ENCODE peak calls at places on chromosomes 7 and 10, in eight cellular contexts. Q is body of pancreas, A is cardiac muscle cell, B is psoas muscle, N is fibroblast of the aortic adventitia, J is HFF-Myc, Z is neural progenitor cell, L is colonic mucosa. K is an unnamed sample.

GRCh38 chr7:101494602-101495329 is 132.1 kb downstream of the COL26A1 start:
- DNase-seq in Q (no peak), A (no peak), B (no peak), N (no peak), J (no peak), Z (peak), L (no peak), K (peak)

GRCh38 chr10:30454744-30455498 is 20.9 kb downstream of the MAP3K8 start:
- DNase-seq in Q (no peak), A (no peak), B (no peak), N (peak), J (no peak), Z (no peak), L (peak), K (no peak)

GRCh38 chr7:114900127-114900526 is 21.8 kb upstream of the MDFIC start:
- DNase-seq in Q (no peak), A (no peak), B (no peak), N (no peak), J (no peak), Z (no peak), L (no peak), K (no peak)

GRCh38 chr7:98815313-98815712 is 54.5 kb downstream of the TMEM130 start:
- DNase-seq in Q (no peak), A (no peak), B (no peak), N (no peak), J (no peak), Z (no peak), L (no peak), K (no peak)

GRCh38 chr7:33903770-33904679 is 1.3 kb upstream of the BMPER start:
- DNase-seq in Q (peak), A (peak), B (peak), N (peak), J (no peak), Z (peak), L (peak), K (peak)

GRCh38 chr7:155052982-155053381 is 17.1 kb upstream of the HTR5A start:
- DNase-seq in Q (no peak), A (no peak), B (no peak), N (no peak), J (no peak), Z (no peak), L (no peak), K (no peak)

GRCh38 chr10:45181483-45181882 is 133.9 kb downstream of the OR13A1 start:
- DNase-seq in Q (no peak), A (no peak), B (peak), N (peak), J (no peak), Z (no peak), L (peak), K (no peak)

GRCh38 chr10:100912013-100912608 is 652 bp upstream of the SLF2 start:
- DNase-seq in Q (no peak), A (no peak), B (no peak), N (peak), J (no peak), Z (no peak), L (no peak), K (no peak)

GRCh38 chr10:127150136-127150535 is 46.3 kb downstream of the INSYN2A start:
- DNase-seq in Q (no peak), A (no peak), B (no peak), N (peak), J (no peak), Z (no peak), L (no peak), K (no peak)

GRCh38 chr7:55185941-55186609 is 167.3 kb downstream of the EGFR start:
- DNase-seq in Q (no peak), A (no peak), B (peak), N (peak), J (peak), Z (no peak), L (no peak), K (no peak)

GRCh38 chr10:125451319-125451718 is 231.6 kb downstream of the TEX36 start:
- DNase-seq in Q (no peak), A (no peak), B (no peak), N (no peak), J (no peak), Z (no peak), L (no peak), K (no peak)

GRCh38 chr10:99930731-99931550 is 78.8 kb downstream of the DNMBP start:
- DNase-seq in Q (peak), A (no peak), B (no peak), N (no peak), J (no peak), Z (no peak), L (peak), K (peak)

GRCh38 chr10:133336131-133337078 is at the start of gene CALY:
- DNase-seq in Q (peak), A (peak), B (peak), N (no peak), J (no peak), Z (peak), L (no peak), K (peak)

GRCh38 chr10:99775850-99776249 is 6.6 kb upstream of the ABCC2 start:
- DNase-seq in Q (no peak), A (no peak), B (no peak), N (peak), J (no peak), Z (no peak), L (no peak), K (no peak)

GRCh38 chr10:46255696-46256355 is 31.0 kb upstream of the ANTXRL start:
- DNase-seq in Q (peak), A (peak), B (peak), N (peak), J (no peak), Z (peak), L (peak), K (peak)

GRCh38 chr10:31742255-31742654 is 186.4 kb downstream of the ARHGAP12 start:
- DNase-seq in Q (no peak), A (no peak), B (no peak), N (no peak), J (no peak), Z (no peak), L (no peak), K (no peak)

GRCh38 chr7:27101906-27102577 is 441 bp downstream of the HOXA2 start:
- DNase-seq in Q (no peak), A (no peak), B (no peak), N (no peak), J (no peak), Z (peak), L (peak), K (peak)

GRCh38 chr10:24723386-24723787 is 300 bp downstream of the ARHGAP21 start:
- DNase-seq in Q (peak), A (no peak), B (peak), N (no peak), J (no peak), Z (peak), L (peak), K (no peak)

GRCh38 chr7:83155996-83156395 is 6.7 kb downstream of the PCLO start:
- DNase-seq in Q (no peak), A (no peak), B (no peak), N (no peak), J (no peak), Z (no peak), L (no peak), K (no peak)

GRCh38 chr10:11874568-11875182 is 51.5 kb downstream of the PROSER2 start:
- DNase-seq in Q (peak), A (peak), B (no peak), N (peak), J (no peak), Z (peak), L (peak), K (peak)

GRCh38 chr10:53025172-53025651 is 252.6 kb upstream of the MBL2 start:
- DNase-seq in Q (no peak), A (peak), B (no peak), N (peak), J (no peak), Z (no peak), L (no peak), K (no peak)

GRCh38 chr10:102119417-102120141 is 589 bp downstream of the LDB1 start:
- DNase-seq in Q (peak), A (peak), B (peak), N (peak), J (no peak), Z (peak), L (peak), K (peak)

GRCh38 chr7:119664601-119665000 is 608.4 kb upstream of the KCND2 start:
- DNase-seq in Q (no peak), A (no peak), B (no peak), N (peak), J (no peak), Z (no peak), L (no peak), K (no peak)

GRCh38 chr10:126904807-126905686 is at the start of gene DOCK1:
- DNase-seq in Q (peak), A (peak), B (peak), N (peak), J (no peak), Z (peak), L (peak), K (peak)

GRCh38 chr10:121593676-121594075 is 4.6 kb downstream of the FGFR2 start:
- DNase-seq in Q (no peak), A (no peak), B (no peak), N (no peak), J (no peak), Z (no peak), L (no peak), K (no peak)
- H3K4me3 ChIP-seq in Q (no peak), A (no peak), B (no peak), N (no peak), J (no peak), Z (no peak), L (no peak), K (peak)

GRCh38 chr10:124020871-124021823 is 72.3 kb downstream of the CHST15 start:
- DNase-seq in Q (no peak), A (no peak), B (no peak), N (no peak), J (no peak), Z (no peak), L (no peak), K (peak)
- H3K4me3 ChIP-seq in Q (no peak), A (no peak), B (no peak), N (no peak), J (no peak), Z (peak), L (no peak), K (no peak)

GRCh38 chr10:5546891-5547683 is 22.3 kb downstream of the CALML3 start:
- DNase-seq in Q (peak), A (no peak), B (peak), N (peak), J (no peak), Z (no peak), L (peak), K (peak)
- H3K4me3 ChIP-seq in Q (no peak), A (no peak), B (peak), N (no peak), J (no peak), Z (no peak), L (no peak), K (no peak)

DNA sequence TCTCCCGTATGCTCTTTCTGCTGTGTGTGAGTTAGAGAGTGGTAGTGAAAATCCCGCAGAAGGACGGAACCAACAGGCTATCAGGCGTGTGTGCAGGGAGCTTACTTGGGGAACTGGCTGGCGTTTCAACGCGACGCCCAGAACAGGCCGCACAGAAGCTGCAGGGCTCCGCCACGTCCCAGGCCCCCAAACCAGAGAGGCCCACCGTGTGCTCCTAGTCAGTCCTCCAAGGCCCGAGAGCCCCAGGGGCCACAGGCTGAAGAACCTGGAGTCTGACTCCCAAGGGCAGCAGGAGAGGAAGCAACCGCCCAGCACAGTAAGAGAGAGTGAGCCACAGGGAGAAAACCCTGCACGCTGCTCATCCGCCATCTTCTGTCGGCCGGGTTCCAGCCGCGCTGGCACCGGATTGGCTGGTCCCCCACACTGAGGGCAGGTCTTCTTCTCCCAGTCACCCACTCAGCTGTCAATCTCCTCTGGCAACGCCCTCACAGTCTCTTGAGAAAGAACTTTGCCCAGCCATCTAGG is 730.6 kb upstream of the VSTM2A start:
- DNase-seq in Q (no peak), A (no peak), B (no peak), N (no peak), J (no peak), Z (no peak), L (no peak), K (no peak)
- H3K4me3 ChIP-seq in Q (no peak), A (no peak), B (no peak), N (no peak), J (no peak), Z (no peak), L (no peak), K (no peak)

DNA sequence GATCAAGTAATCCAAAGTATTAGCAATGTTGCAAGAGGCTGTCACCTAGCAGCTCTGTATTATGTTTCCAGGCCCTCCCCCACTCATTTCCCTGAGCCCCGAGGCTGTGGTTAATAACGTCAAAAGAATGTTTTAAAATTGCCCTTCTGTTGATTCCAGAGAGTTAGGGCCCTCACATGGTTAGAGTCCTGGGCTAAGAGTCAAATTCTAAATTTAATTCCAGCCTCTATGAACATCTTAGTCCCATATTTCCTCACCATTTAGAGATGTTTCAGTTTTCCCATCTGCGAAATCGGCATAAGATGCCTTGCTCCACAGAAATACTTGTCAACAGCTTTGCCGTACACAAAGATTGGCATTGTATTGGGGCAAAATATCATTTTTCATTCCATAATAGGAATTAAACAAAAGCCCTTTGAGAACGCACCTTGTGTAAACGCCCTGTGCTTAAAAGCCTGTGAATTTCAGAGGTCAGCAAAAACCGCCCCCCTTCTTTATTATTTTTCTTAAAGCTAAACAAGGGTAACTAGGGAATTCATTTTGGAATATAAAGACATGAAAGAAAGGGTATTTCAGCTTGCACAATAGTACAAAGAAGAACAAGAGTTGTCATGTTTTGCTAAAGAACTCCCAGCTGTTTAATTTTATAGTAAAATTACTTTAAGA is 135.8 kb downstream of the ARID5B start:
- DNase-seq in Q (no peak), A (no peak), B (no peak), N (peak), J (peak), Z (no peak), L (no peak), K (no peak)
- H3K4me3 ChIP-seq in Q (no peak), A (no peak), B (no peak), N (no peak), J (no peak), Z (no peak), L (no peak), K (peak)

GRCh38 chr10:116740971-116741370 is 1.4 kb downstream of the HSPA12A start:
- DNase-seq in Q (no peak), A (no peak), B (no peak), N (no peak), J (no peak), Z (peak), L (no peak), K (no peak)

GRCh38 chr10:116743266-116744064 is 1.1 kb upstream of the HSPA12A start:
- DNase-seq in Q (no peak), A (no peak), B (no peak), N (no peak), J (no peak), Z (no peak), L (no peak), K (no peak)

GRCh38 chr10:116744163-116744788 is 1.9 kb upstream of the HSPA12A start:
- DNase-seq in Q (no peak), A (no peak), B (no peak), N (no peak), J (no peak), Z (peak), L (no peak), K (no peak)

GRCh38 chr10:116741391-116742351 is 695 bp downstream of the HSPA12A start:
- DNase-seq in Q (no peak), A (peak), B (peak), N (no peak), J (no peak), Z (peak), L (no peak), K (peak)

GRCh38 chr10:116742367-116743265 is at the start of gene HSPA12A:
- DNase-seq in Q (peak), A (peak), B (peak), N (peak), J (peak), Z (peak), L (peak), K (peak)
- H3K4me3 ChIP-seq in Q (peak), A (peak), B (peak), N (peak), J (peak), Z (peak), L (peak), K (peak)

DNA sequence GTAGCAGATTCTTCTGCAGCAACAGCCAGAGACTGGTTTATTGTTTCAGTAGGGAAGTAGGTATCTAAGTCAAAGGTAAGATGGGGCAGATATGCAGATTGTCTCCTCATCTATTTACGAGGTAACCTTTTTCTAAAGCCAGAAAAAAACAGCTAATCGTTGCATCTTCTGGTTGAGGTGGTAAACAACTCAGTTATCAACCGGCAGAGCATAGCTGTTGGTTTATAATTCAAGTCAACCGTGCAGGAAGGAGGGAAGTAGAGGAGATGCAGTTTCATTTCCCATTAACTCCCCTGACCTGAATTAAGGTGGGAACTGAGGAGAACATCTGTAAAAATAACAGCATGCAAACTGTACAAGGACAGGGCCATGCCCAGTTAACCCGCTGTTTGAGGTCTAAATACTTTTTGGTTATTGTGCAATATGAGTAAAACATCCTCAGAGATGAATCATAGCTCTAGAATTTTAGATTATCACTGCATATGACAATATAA is 156.5 kb upstream of the ITGB1 start:
- DNase-seq in Q (no peak), A (no peak), B (no peak), N (peak), J (no peak), Z (no peak), L (no peak), K (no peak)
- H3K4me3 ChIP-seq in Q (no peak), A (no peak), B (no peak), N (no peak), J (no peak), Z (no peak), L (no peak), K (no peak)

GRCh38 chr7:770336-770735 is 43.3 kb upstream of the PRKAR1B start:
- DNase-seq in Q (no peak), A (no peak), B (no peak), N (no peak), J (no peak), Z (no peak), L (no peak), K (no peak)

GRCh38 chr7:767941-768729 is 41.1 kb upstream of the PRKAR1B start:
- DNase-seq in Q (no peak), A (no peak), B (peak), N (peak), J (no peak), Z (no peak), L (no peak), K (peak)

GRCh38 chr7:770786-771185 is 43.7 kb upstream of the PRKAR1B start:
- DNase-seq in Q (no peak), A (no peak), B (no peak), N (no peak), J (no peak), Z (no peak), L (no peak), K (no peak)

GRCh38 chr7:767580-767940 is 40.5 kb upstream of the PRKAR1B start:
- DNase-seq in Q (no peak), A (no peak), B (no peak), N (peak), J (no peak), Z (no peak), L (no peak), K (no peak)

DNA sequence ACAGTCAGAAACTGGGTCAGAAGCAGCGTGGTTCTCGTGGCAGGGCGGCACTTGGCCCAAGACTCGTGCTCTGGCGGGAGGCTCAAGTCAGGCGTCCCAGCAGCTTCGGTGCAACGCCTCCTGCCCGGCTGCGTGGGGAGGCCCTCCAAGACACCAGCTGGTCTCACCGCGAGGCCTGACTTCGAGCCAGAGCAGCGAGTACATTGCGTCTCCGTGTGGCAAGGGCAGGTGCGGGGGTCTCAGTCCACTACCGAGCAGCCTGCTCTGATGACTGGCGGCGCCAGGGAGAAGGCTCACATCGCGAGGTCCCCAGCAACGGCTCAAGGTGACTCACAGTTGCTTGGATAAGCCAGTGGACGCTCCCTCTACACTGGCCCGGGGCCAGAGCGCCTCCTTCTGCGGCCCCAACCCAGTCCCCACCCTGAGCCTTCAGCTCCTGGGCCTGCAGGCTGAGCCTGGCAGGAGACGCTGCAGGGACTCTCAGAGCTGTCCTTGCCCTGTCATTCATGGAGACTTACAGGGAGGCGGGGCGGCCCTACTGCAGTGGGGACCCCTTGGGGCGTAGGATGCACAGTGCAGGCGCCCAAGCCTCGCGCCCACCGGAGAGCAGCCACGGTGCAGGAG is 41.9 kb upstream of the PRKAR1B start:
- DNase-seq in Q (peak), A (peak), B (peak), N (peak), J (no peak), Z (peak), L (no peak), K (peak)
- H3K4me3 ChIP-seq in Q (no peak), A (no peak), B (peak), N (no peak), J (no peak), Z (no peak), L (no peak), K (no peak)

DNA sequence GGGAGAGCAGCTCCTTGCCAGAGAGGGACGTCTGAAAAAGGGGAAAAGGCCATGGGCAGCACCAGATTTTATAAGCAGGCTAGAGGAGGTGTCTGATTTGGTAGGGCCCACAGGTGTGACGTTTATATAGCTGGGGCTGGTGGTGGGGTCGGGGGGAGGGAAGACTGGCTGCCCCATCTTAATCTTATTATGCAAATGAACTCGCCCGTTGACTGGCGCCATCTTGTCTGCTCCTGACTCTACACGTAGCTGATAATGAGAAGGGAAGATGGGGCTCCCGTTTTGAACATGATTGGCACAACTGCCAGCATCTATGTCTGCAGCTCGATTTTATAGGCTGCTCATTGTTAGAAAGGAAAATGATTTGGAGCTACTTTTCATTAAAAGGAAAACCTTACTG is 28.6 kb upstream of the CADPS2 start:
- DNase-seq in Q (no peak), A (no peak), B (no peak), N (no peak), J (no peak), Z (no peak), L (no peak), K (no peak)
- H3K4me3 ChIP-seq in Q (no peak), A (no peak), B (no peak), N (no peak), J (no peak), Z (no peak), L (no peak), K (no peak)